ENCODE peak calls at places on chromosomes 2 and 18, in four cellular contexts. E is RWPE2, S is Peyer's patch, B is GM23338. F is an unnamed sample.
A peak's percentile ranks its signal among the peaks of the same experiment; 100 is the strongest.

GRCh38 chr2:231521-232185 is 32.2 kb downstream of the SH3YL1 start:
- DNase-seq in E (no peak), S (no peak), B (no peak), F (peak; percentile 31)

GRCh38 chr18:75896865-75897264 is 469.4 kb upstream of the SMIM21 start:
- DNase-seq in E (no peak), S (no peak), B (peak; percentile 28), F (no peak)

GRCh38 chr2:241039416-241039815 is 41.0 kb downstream of the SNED1 start:
- DNase-seq in E (no peak), S (no peak), B (no peak), F (no peak)

GRCh38 chr2:11983401-11983800 is 237.0 kb downstream of the LPIN1 start:
- DNase-seq in E (no peak), S (no peak), B (no peak), F (no peak)

GRCh38 chr18:8609711-8610441 is 639 bp downstream of the RAB12 start:
- DNase-seq in E (no peak), S (no peak), B (no peak), F (peak; percentile 30)

GRCh38 chr2:28665041-28665704 is 86.5 kb upstream of the PPP1CB start:
- DNase-seq in E (no peak), S (no peak), B (no peak), F (no peak)

GRCh38 chr2:12501469-12502147 is 215.1 kb upstream of the TRIB2 start:
- DNase-seq in E (no peak), S (peak; percentile 78), B (no peak), F (no peak)

GRCh38 chr2:17101596-17101995 is 416.6 kb downstream of the RAD51AP2 start:
- DNase-seq in E (no peak), S (no peak), B (no peak), F (no peak)

GRCh38 chr2:120773186-120773800 is 37.6 kb downstream of the GLI2 start:
- DNase-seq in E (no peak), S (no peak), B (no peak), F (no peak)

GRCh38 chr2:105442056-105442455 is 43.2 kb upstream of the FHL2 start:
- DNase-seq in E (no peak), S (no peak), B (no peak), F (no peak)

GRCh38 chr2:182824759-182825143 is 41.7 kb downstream of the FRZB start:
- DNase-seq in E (no peak), S (no peak), B (peak; percentile 10), F (no peak)

GRCh38 chr2:28782423-28782822 is 28.2 kb upstream of the SPDYA start:
- DNase-seq in E (no peak), S (no peak), B (no peak), F (no peak)

GRCh38 chr2:1051075-1051474 is 100.4 kb downstream of the SNTG2 start:
- DNase-seq in E (no peak), S (no peak), B (peak; percentile 82), F (no peak)

GRCh38 chr2:134988994-134989605 is 58.1 kb downstream of the MAP3K19 start:
- DNase-seq in E (no peak), S (no peak), B (peak; percentile 63), F (no peak)

GRCh38 chr2:157053876-157054275 is 203.6 kb upstream of the GALNT5 start:
- DNase-seq in E (no peak), S (no peak), B (no peak), F (no peak)

GRCh38 chr18:74933930-74934329 is 275.0 kb downstream of the PTGR3 start:
- DNase-seq in E (no peak), S (no peak), B (no peak), F (no peak)

GRCh38 chr2:237886702-237887481 is 27.5 kb downstream of the RAMP1 start:
- DNase-seq in E (no peak), S (no peak), B (no peak), F (no peak)

GRCh38 chr2:54977149-54977548 is 73.1 kb downstream of the RTN4 start:
- DNase-seq in E (no peak), S (no peak), B (no peak), F (no peak)

GRCh38 chr2:54979645-54980044 is 70.6 kb downstream of the RTN4 start:
- DNase-seq in E (no peak), S (no peak), B (peak; percentile 42), F (no peak)

GRCh38 chr2:54981409-54981808 is 68.8 kb downstream of the RTN4 start:
- DNase-seq in E (no peak), S (no peak), B (no peak), F (no peak)

GRCh38 chr2:54975175-54975574 is 75.1 kb downstream of the RTN4 start:
- DNase-seq in E (no peak), S (no peak), B (no peak), F (no peak)

DNA sequence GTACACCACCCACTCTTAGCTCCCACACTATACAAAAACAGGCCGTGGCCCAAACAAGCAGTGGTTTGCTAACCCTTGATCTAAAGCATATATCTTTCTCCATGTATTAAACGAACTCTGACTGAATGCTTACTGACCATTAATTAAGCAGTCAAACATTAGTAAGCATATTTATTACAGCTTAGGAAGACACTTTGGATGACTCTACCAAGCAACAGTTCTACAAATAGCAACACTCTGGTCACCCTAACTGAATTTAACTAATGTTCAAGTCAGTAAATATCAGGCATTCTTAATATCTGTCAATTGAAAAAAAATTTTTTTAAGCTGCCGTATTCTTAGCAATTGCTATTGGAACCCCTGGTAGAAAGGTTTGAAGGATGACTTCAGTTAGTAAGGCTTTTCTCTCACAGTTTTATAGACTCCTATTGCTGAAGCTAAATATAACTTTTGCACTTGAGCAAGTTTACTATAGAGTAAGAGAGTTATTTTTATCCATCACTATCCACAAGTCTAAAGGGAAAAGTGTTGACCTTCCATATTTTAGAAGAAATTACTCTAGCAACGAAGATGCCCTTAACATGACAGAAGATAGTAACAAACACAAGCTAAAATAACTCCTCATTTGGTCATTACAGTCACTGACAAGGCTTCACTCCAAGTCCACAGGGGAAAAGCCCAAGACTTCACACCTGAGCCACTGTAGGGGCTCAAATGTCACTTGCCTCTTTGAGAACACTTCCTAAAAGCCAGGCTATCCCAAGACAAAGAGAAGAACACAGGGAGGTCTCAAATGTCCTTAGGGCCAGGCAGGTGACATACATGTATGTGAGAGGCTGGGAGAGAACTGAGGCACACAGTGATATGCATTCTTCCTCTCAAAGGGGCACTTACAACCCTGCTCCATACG is 74.4 kb downstream of the RTN4 start:
- DNase-seq in E (no peak), S (no peak), B (no peak), F (no peak)
- H3K27ac ChIP-seq in E (no peak overlapping the region), S (peak overlapping the region; percentile 4), B (peak overlapping the region; percentile 36), F (peak overlapping the region; percentile 1)

GRCh38 chr2:217360111-217360510 is 500.2 kb upstream of the TNP1 start:
- DNase-seq in E (no peak), S (no peak), B (no peak), F (no peak)
- H3K27ac ChIP-seq in E (peak overlapping the region; percentile 37), S (no peak overlapping the region), B (no peak overlapping the region), F (no peak overlapping the region)

GRCh38 chr2:193808877-193809276 is 1614.1 kb upstream of the TMEFF2 start:
- DNase-seq in E (no peak), S (no peak), B (no peak), F (no peak)

GRCh38 chr2:193810533-193810932 is 1615.8 kb upstream of the TMEFF2 start:
- DNase-seq in E (no peak), S (no peak), B (no peak), F (no peak)

DNA sequence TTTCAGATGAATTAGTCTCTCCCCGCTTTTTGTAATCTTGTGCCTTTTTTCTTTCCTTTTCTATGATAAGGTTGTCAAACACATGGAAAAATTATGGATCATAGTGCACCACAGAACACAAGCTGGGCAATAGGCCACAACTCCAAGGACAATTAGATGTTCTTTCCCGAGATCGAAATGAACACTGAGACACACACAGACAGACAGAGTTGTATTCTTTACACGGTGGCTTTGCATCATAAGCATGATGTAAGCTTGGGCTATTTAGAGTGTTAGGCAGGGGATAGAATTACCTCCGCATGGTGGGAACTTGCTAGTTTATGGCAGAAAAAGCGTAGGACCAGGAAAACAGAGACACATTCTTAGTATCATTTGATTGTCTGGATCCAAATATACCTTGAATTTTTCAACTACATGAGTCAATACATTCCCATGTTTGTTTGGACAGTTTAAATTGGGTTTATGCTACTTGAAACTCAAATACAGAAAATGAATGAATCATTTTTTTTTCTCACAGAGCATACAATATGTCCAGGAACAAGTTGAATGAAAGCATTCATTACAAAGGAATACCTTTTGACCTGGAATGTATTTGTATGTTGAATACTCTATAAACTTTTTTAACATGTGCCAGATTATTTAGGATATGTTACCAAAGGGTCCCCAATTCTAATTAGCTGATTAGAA is 1611.5 kb upstream of the TMEFF2 start:
- DNase-seq in E (no peak), S (no peak), B (no peak), F (no peak)
- H3K27ac ChIP-seq in E (no peak overlapping the region), S (no peak overlapping the region), B (no peak overlapping the region), F (no peak overlapping the region)

GRCh38 chr2:234464291-234464645 is 32.6 kb downstream of the ARL4C start:
- DNase-seq in E (no peak), S (no peak), B (no peak), F (no peak)

GRCh38 chr2:234469972-234470371 is 26.9 kb downstream of the ARL4C start:
- DNase-seq in E (no peak), S (no peak), B (no peak), F (no peak)

GRCh38 chr2:234469251-234469845 is 27.5 kb downstream of the ARL4C start:
- DNase-seq in E (no peak), S (no peak), B (no peak), F (no peak)

GRCh38 chr2:234468503-234468902 is 28.4 kb downstream of the ARL4C start:
- DNase-seq in E (no peak), S (no peak), B (no peak), F (no peak)

GRCh38 chr2:234467289-234467688 is 29.6 kb downstream of the ARL4C start:
- DNase-seq in E (no peak), S (no peak), B (no peak), F (no peak)
- H3K27ac ChIP-seq in E (no peak overlapping the region), S (no peak overlapping the region), B (no peak overlapping the region), F (no peak overlapping the region)

GRCh38 chr2:108612514-108613183 is 78.4 kb downstream of the LIMS1 start:
- DNase-seq in E (no peak), S (peak; percentile 76), B (no peak), F (no peak)
- H3K27ac ChIP-seq in E (peak overlapping the region; percentile 84), S (peak overlapping the region; percentile 68), B (no peak overlapping the region), F (no peak overlapping the region)

GRCh38 chr2:197560146-197560665 is 44.3 kb downstream of the MOB4 start:
- DNase-seq in E (no peak), S (no peak), B (no peak), F (no peak)
- H3K27ac ChIP-seq in E (no peak overlapping the region), S (no peak overlapping the region), B (peak overlapping the region; percentile 14), F (peak overlapping the region; percentile 87)

GRCh38 chr2:55958756-55959155 is 35.2 kb upstream of the EFEMP1 start:
- DNase-seq in E (no peak), S (no peak), B (no peak), F (no peak)
- H3K27ac ChIP-seq in E (peak overlapping the region; percentile 87), S (no peak overlapping the region), B (no peak overlapping the region), F (no peak overlapping the region)

GRCh38 chr18:10376735-10377134 is 77.7 kb upstream of the APCDD1 start:
- DNase-seq in E (no peak), S (no peak), B (no peak), F (no peak)

GRCh38 chr18:10377956-10378355 is 76.5 kb upstream of the APCDD1 start:
- DNase-seq in E (no peak), S (no peak), B (no peak), F (no peak)

GRCh38 chr18:10371165-10371564 is 83.3 kb upstream of the APCDD1 start:
- DNase-seq in E (no peak), S (no peak), B (no peak), F (no peak)

GRCh38 chr18:10374195-10374594 is 80.2 kb upstream of the APCDD1 start:
- DNase-seq in E (no peak), S (no peak), B (no peak), F (no peak)

GRCh38 chr18:10374615-10375295 is 79.7 kb upstream of the APCDD1 start:
- DNase-seq in E (no peak), S (no peak), B (peak; percentile 9), F (no peak)
- H3K27ac ChIP-seq in E (no peak overlapping the region), S (no peak overlapping the region), B (no peak overlapping the region), F (no peak overlapping the region)